ENCODE peak calls at places on chromosomes 12 and 14, in seven cellular contexts. One of them, this sample, is unnamed. For H3K4me1, the result is how much of the 10 kb centered on the place peaks cover.

GRCh38 chr12:113854385-113855136 is 111.6 kb downstream of the RBM19 start:
- DNase-seq in HepG2: no peak
- DNase-seq in upper lobe of left lung: no peak
- DNase-seq in tibial nerve: no peak
- DNase-seq in adrenal gland: no peak
- DNase-seq in breast epithelium: no peak
- DNase-seq in GM12878: no peak
- DNase-seq in this sample: no peak

GRCh38 chr14:93959239-93960107 is 16.9 kb downstream of the ASB2 start:
- DNase-seq in GM12878: peak
- DNase-seq in breast epithelium: peak
- DNase-seq in upper lobe of left lung: no peak
- DNase-seq in tibial nerve: no peak
- DNase-seq in HepG2: peak
- DNase-seq in adrenal gland: peak
- DNase-seq in this sample: peak

GRCh38 chr12:96425973-96426372 is 25.7 kb upstream of the CDK17 start:
- DNase-seq in breast epithelium: no peak
- DNase-seq in tibial nerve: no peak
- DNase-seq in upper lobe of left lung: no peak
- DNase-seq in HepG2: no peak
- DNase-seq in adrenal gland: no peak
- DNase-seq in GM12878: no peak
- DNase-seq in this sample: no peak

GRCh38 chr12:94535614-94535932 is 75.9 kb upstream of the CEP83 start:
- DNase-seq in upper lobe of left lung: no peak
- DNase-seq in breast epithelium: no peak
- DNase-seq in tibial nerve: no peak
- DNase-seq in adrenal gland: no peak
- DNase-seq in GM12878: no peak
- DNase-seq in HepG2: peak
- DNase-seq in this sample: no peak

GRCh38 chr12:76064904-76065303 is 19.6 kb downstream of the NAP1L1 start:
- DNase-seq in tibial nerve: no peak
- DNase-seq in upper lobe of left lung: no peak
- DNase-seq in breast epithelium: no peak
- DNase-seq in GM12878: no peak
- DNase-seq in adrenal gland: no peak
- DNase-seq in HepG2: no peak
- DNase-seq in this sample: no peak

GRCh38 chr12:109934026-109934425 is 34.0 kb downstream of the TCHP start:
- DNase-seq in GM12878: no peak
- DNase-seq in tibial nerve: no peak
- DNase-seq in breast epithelium: no peak
- DNase-seq in adrenal gland: no peak
- DNase-seq in HepG2: no peak
- DNase-seq in upper lobe of left lung: no peak
- DNase-seq in this sample: no peak

GRCh38 chr14:102999227-102999895 is 58.0 kb downstream of the CDC42BPB start:
- DNase-seq in HepG2: no peak
- DNase-seq in tibial nerve: no peak
- DNase-seq in upper lobe of left lung: peak
- DNase-seq in adrenal gland: no peak
- DNase-seq in breast epithelium: no peak
- DNase-seq in GM12878: no peak
- DNase-seq in this sample: no peak

GRCh38 chr12:5201554-5202243 is 158.0 kb downstream of the KCNA5 start:
- DNase-seq in breast epithelium: no peak
- DNase-seq in HepG2: no peak
- DNase-seq in adrenal gland: peak
- DNase-seq in tibial nerve: no peak
- DNase-seq in GM12878: no peak
- DNase-seq in upper lobe of left lung: no peak
- DNase-seq in this sample: no peak

GRCh38 chr14:102708494-102708893 is 68.8 kb upstream of the TRAF3 start:
- DNase-seq in upper lobe of left lung: no peak
- DNase-seq in HepG2: no peak
- DNase-seq in GM12878: peak
- DNase-seq in tibial nerve: no peak
- DNase-seq in adrenal gland: no peak
- DNase-seq in breast epithelium: no peak
- DNase-seq in this sample: no peak

GRCh38 chr12:42741771-42742510 is 152.4 kb upstream of the PRICKLE1 start:
- DNase-seq in HepG2: no peak
- DNase-seq in upper lobe of left lung: no peak
- DNase-seq in adrenal gland: no peak
- DNase-seq in breast epithelium: no peak
- DNase-seq in tibial nerve: no peak
- DNase-seq in GM12878: no peak
- DNase-seq in this sample: no peak

GRCh38 chr12:132524405-132524804 is 34.5 kb downstream of the FBRSL1 start:
- DNase-seq in breast epithelium: peak
- DNase-seq in upper lobe of left lung: peak
- DNase-seq in adrenal gland: peak
- DNase-seq in HepG2: no peak
- DNase-seq in GM12878: no peak
- DNase-seq in tibial nerve: no peak
- DNase-seq in this sample: no peak

GRCh38 chr14:60648934-60649814 is at the start of gene SIX1:
- DNase-seq in tibial nerve: peak
- DNase-seq in upper lobe of left lung: peak
- DNase-seq in GM12878: no peak
- DNase-seq in HepG2: peak
- DNase-seq in breast epithelium: no peak
- DNase-seq in adrenal gland: peak
- DNase-seq in this sample: peak

GRCh38 chr12:109773384-109774011 is 59.7 kb downstream of the TRPV4 start:
- DNase-seq in upper lobe of left lung: peak
- DNase-seq in tibial nerve: no peak
- DNase-seq in adrenal gland: peak
- DNase-seq in HepG2: no peak
- DNase-seq in breast epithelium: peak
- DNase-seq in GM12878: no peak
- DNase-seq in this sample: no peak

GRCh38 chr12:128797119-128798118 is 26.3 kb downstream of the SLC15A4 start:
- DNase-seq in GM12878: no peak
- DNase-seq in HepG2: no peak
- DNase-seq in adrenal gland: no peak
- DNase-seq in breast epithelium: no peak
- DNase-seq in tibial nerve: no peak
- DNase-seq in upper lobe of left lung: no peak
- DNase-seq in this sample: no peak

GRCh38 chr14:91019673-91020072 is 40.8 kb downstream of the RPS6KA5 start:
- DNase-seq in GM12878: no peak
- DNase-seq in HepG2: no peak
- DNase-seq in upper lobe of left lung: no peak
- DNase-seq in breast epithelium: no peak
- DNase-seq in tibial nerve: no peak
- DNase-seq in adrenal gland: no peak
- DNase-seq in this sample: no peak

GRCh38 chr14:54652188-54652889 is 85.4 kb downstream of the SAMD4A start:
- DNase-seq in HepG2: peak
- DNase-seq in GM12878: no peak
- DNase-seq in tibial nerve: peak
- DNase-seq in breast epithelium: peak
- DNase-seq in adrenal gland: peak
- DNase-seq in upper lobe of left lung: no peak
- DNase-seq in this sample: peak

GRCh38 chr14:74333909-74334308 is 14.4 kb upstream of the VRTN start:
- DNase-seq in upper lobe of left lung: no peak
- DNase-seq in GM12878: no peak
- DNase-seq in breast epithelium: no peak
- DNase-seq in adrenal gland: no peak
- DNase-seq in tibial nerve: no peak
- DNase-seq in HepG2: no peak
- DNase-seq in this sample: no peak

GRCh38 chr12:53967451-53968059 is 5.4 kb upstream of the HOXC11 start:
- DNase-seq in adrenal gland: no peak
- DNase-seq in HepG2: no peak
- DNase-seq in GM12878: no peak
- DNase-seq in upper lobe of left lung: no peak
- DNase-seq in breast epithelium: no peak
- DNase-seq in tibial nerve: no peak
- DNase-seq in this sample: no peak

GRCh38 chr14:96895658-96896271 is 98.6 kb downstream of the VRK1 start:
- DNase-seq in tibial nerve: no peak
- DNase-seq in breast epithelium: no peak
- DNase-seq in upper lobe of left lung: no peak
- DNase-seq in adrenal gland: no peak
- DNase-seq in GM12878: peak
- DNase-seq in HepG2: no peak
- DNase-seq in this sample: no peak

GRCh38 chr12:14921218-14921617 is 17.1 kb downstream of the ERP27 start:
- DNase-seq in tibial nerve: no peak
- DNase-seq in HepG2: no peak
- DNase-seq in adrenal gland: no peak
- DNase-seq in breast epithelium: no peak
- DNase-seq in GM12878: no peak
- DNase-seq in upper lobe of left lung: no peak
- DNase-seq in this sample: no peak

GRCh38 chr12:24416423-24417109 is 467.1 kb upstream of the SOX5 start:
- DNase-seq in adrenal gland: no peak
- DNase-seq in tibial nerve: no peak
- DNase-seq in HepG2: no peak
- DNase-seq in upper lobe of left lung: no peak
- DNase-seq in breast epithelium: no peak
- DNase-seq in GM12878: no peak
- DNase-seq in this sample: no peak

GRCh38 chr14:67853748-67854147 is 34.2 kb downstream of the RAD51B start:
- DNase-seq in HepG2: no peak
- DNase-seq in adrenal gland: no peak
- DNase-seq in breast epithelium: no peak
- DNase-seq in GM12878: no peak
- DNase-seq in tibial nerve: no peak
- DNase-seq in upper lobe of left lung: no peak
- DNase-seq in this sample: no peak

GRCh38 chr12:10212623-10213131 is at the start of gene GABARAPL1:
- DNase-seq in adrenal gland: peak
- DNase-seq in upper lobe of left lung: peak
- DNase-seq in GM12878: no peak
- DNase-seq in breast epithelium: peak
- DNase-seq in HepG2: peak
- DNase-seq in tibial nerve: peak
- DNase-seq in this sample: peak
- TF ChIP-seq POLR2A in adrenal gland: peak
- TF ChIP-seq POLR2A in upper lobe of left lung: peak
- TF ChIP-seq POLR2A in GM12878: no peak
- TF ChIP-seq POLR2A in breast epithelium: peak
- TF ChIP-seq POLR2A in HepG2: no peak
- TF ChIP-seq POLR2A in tibial nerve: peak
- TF ChIP-seq POLR2A in this sample: peak

GRCh38 chr14:35402323-35403084 is 2.0 kb downstream of the NFKBIA start:
- DNase-seq in adrenal gland: peak
- DNase-seq in tibial nerve: no peak
- DNase-seq in upper lobe of left lung: no peak
- DNase-seq in HepG2: no peak
- DNase-seq in GM12878: no peak
- DNase-seq in breast epithelium: no peak
- DNase-seq in this sample: no peak
- H3K4me1 ChIP-seq in adrenal gland: half or more
- H3K4me1 ChIP-seq in tibial nerve: half or more
- H3K4me1 ChIP-seq in upper lobe of left lung: half or more
- H3K4me1 ChIP-seq in HepG2: half or more
- H3K4me1 ChIP-seq in GM12878: under half
- H3K4me1 ChIP-seq in breast epithelium: under half
- H3K4me1 ChIP-seq in this sample: under half

DNA sequence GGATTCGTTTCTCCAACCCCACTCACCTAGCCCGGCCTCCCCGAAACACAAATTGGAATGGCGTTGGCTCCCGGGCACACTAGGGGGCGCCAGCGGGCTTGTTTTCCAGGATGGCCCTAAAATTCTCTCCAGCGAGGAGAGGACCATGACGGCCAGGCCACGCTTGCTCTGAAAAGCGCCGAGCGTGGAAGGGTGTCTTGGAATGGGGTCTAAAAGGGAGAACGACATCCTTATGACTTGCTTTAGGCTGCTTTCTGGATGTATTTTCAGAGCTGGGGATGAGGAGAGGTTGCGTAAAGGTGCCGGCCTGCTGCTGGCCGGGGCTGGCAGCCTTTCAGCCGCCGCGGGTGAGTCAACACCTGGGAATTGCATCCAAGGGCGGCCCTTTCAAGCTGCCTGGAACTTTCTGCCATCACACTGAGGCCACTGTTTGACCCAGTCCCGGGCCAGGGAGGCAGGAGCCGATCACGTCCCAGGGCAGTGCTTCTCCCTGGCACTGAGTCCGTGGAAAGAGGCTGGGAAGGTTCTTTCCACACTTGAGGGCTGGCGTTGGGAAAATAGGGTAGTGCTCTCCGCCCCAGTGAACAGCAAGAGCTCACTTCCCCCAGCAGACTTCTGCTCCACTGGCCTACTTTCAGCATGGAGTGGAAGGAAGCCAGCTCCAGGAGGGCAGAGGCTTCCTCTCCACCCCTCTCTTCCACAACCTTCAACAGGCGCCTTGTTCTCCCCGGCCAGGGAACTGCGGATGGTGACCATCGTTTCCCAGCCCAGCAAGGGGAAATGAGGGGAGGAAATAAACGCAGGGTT is 216.2 kb downstream of the TTC8 start:
- DNase-seq in GM12878: peak
- DNase-seq in HepG2: peak
- DNase-seq in upper lobe of left lung: peak
- DNase-seq in breast epithelium: peak
- DNase-seq in adrenal gland: peak
- DNase-seq in tibial nerve: peak
- DNase-seq in this sample: peak
- TF ChIP-seq POLR2A in GM12878: no peak
- TF ChIP-seq POLR2A in HepG2: peak
- TF ChIP-seq POLR2A in upper lobe of left lung: no peak
- TF ChIP-seq POLR2A in breast epithelium: no peak
- TF ChIP-seq POLR2A in adrenal gland: peak
- TF ChIP-seq POLR2A in tibial nerve: peak
- TF ChIP-seq POLR2A in this sample: no peak

DNA sequence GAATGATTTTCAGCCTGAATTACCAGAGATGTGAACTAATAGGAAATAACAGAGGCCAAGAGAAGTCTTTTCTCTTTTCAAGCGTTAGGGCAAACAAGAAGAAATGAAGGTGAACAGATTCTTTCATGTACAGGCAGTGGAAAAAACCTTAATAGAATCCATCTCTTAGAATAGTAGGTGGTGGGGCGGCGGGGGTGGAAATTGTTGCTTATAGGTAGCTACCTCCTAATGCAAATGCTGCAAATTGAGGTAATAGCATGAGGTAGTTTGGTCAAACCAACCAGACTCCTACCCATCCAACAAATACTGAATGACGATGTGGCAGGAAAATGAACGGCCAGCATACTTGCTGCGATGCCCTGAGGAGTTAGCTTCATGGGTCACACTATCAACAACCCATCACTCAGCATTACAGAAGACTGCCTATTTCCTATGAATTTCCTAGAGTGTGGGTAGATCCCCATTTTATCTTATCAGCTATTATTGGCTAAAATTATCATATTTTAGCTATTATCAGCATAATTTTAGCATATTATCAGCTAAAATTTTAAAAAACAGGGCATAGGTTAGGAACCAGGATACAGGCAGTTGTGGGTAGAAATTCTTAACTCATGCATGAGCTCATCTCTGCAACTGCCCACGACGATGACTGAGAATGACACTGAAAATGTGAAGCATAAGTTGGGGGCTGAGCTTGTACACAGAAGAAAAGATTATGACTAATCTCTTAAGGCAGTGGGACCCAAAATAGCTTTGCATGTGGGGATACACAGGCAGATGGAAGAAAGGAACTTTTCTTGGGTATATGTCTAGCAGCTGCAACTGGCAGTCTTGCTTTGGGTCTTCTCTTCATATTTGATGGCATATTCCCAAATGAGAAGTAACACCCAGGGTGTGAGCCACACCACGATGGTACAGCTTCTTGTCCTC is 68.7 kb downstream of the NIN start:
- DNase-seq in tibial nerve: no peak
- DNase-seq in upper lobe of left lung: no peak
- DNase-seq in breast epithelium: no peak
- DNase-seq in GM12878: no peak
- DNase-seq in adrenal gland: no peak
- DNase-seq in HepG2: no peak
- DNase-seq in this sample: no peak
- H3K4me1 ChIP-seq in tibial nerve: under half
- H3K4me1 ChIP-seq in upper lobe of left lung: under half
- H3K4me1 ChIP-seq in breast epithelium: under half
- H3K4me1 ChIP-seq in GM12878: under half
- H3K4me1 ChIP-seq in adrenal gland: under half
- H3K4me1 ChIP-seq in HepG2: under half
- H3K4me1 ChIP-seq in this sample: under half